ENCODE peak calls at places on chromosome 12, in six cellular contexts. W is RWPE1; O is EH; I is transverse colon; V is uterus; E is stimulated activated CD8-positive, alpha-beta memory T cell treated with anti-CD3 and anti-CD28 coated beads, Interleukin-2, amount 100 ng/mL, for 1 hour. Q is an unnamed sample.

GRCh38 chr12:2248901-2249381 is 196.2 kb downstream of the CACNA1C start:
- DNase-seq in V (no peak), E (no peak), I (no peak), W (no peak), O (peak; percentile 94), Q (no peak)

GRCh38 chr12:94169966-94170689 is 21.8 kb downstream of the PLXNC1 start:
- DNase-seq in E (no peak), V (no peak), W (no peak), O (peak; percentile 59), I (no peak), Q (no peak)

GRCh38 chr12:93571360-93571853 is 1.1 kb upstream of the SOCS2 start:
- DNase-seq in V (peak; percentile 87), I (peak; percentile 78), O (peak; percentile 91), E (no peak), W (peak; percentile 64), Q (peak; percentile 83)

GRCh38 chr12:3294481-3294911 is 196.5 kb upstream of the PRMT8 start:
- DNase-seq in E (no peak), V (no peak), I (no peak), O (no peak), W (no peak), Q (no peak)

GRCh38 chr12:22069851-22070250 is 23.8 kb downstream of the CMAS start:
- DNase-seq in W (no peak), O (no peak), I (no peak), E (no peak), V (no peak), Q (no peak)

GRCh38 chr12:122950276-122950675 is 16.0 kb downstream of the ABCB9 start:
- DNase-seq in I (no peak), V (no peak), W (no peak), E (no peak), O (no peak), Q (no peak)

GRCh38 chr12:6361834-6362233 is 13.5 kb downstream of the SCNN1A start:
- DNase-seq in O (peak; percentile 37), I (peak; percentile 84), E (no peak), V (no peak), W (no peak), Q (no peak)

GRCh38 chr12:131912526-131913274 is 16.4 kb upstream of the PUS1 start:
- DNase-seq in V (peak; percentile 87), E (no peak), I (peak; percentile 42), W (peak; percentile 72), O (peak; percentile 95), Q (no peak)

GRCh38 chr12:57213763-57214397 is 2.7 kb upstream of the NXPH4 start:
- DNase-seq in I (no peak), E (no peak), W (no peak), V (no peak), O (no peak), Q (no peak)

GRCh38 chr12:26245175-26245942 is 50.0 kb downstream of the SSPN start:
- DNase-seq in V (no peak), O (no peak), I (no peak), W (no peak), E (no peak), Q (no peak)

GRCh38 chr12:58639323-58639934 is 280.9 kb downstream of the LRIG3 start:
- DNase-seq in O (peak; percentile 64), E (no peak), W (no peak), I (no peak), V (no peak), Q (no peak)

GRCh38 chr12:118398878-118399277 is 22.5 kb downstream of the SUDS3 start:
- DNase-seq in W (no peak), V (no peak), E (no peak), O (peak; percentile 23), I (no peak), Q (no peak)

GRCh38 chr12:2796187-2796663 is 1.5 kb downstream of the FKBP4 start:
- DNase-seq in E (no peak), W (peak; percentile 32), V (no peak), I (no peak), O (peak; percentile 10), Q (no peak)